ENCODE peak calls at places on chromosomes 1 and 21, in ten cellular contexts. B is fibroblast of the aortic adventitia, E is mesothelial cell of epicardium, V is sigmoid colon, G is psoas muscle, Y is epithelial cell of esophagus, H is vagina, X is fibroblast of mammary gland, U is IMR-90, C is HepG2. J is an unnamed sample.

GRCh38 chr21:36976228-36976627 is 9.8 kb upstream of the HLCS start:
- DNase-seq in E (no peak), X (no peak), Y (no peak), H (no peak), C (no peak), U (no peak), V (no peak), G (no peak), B (no peak), J (no peak)

GRCh38 chr1:44511769-44512168 is 106.7 kb downstream of the RNF220 start:
- DNase-seq in H (no peak), C (no peak), G (no peak), V (no peak), E (no peak), Y (peak), B (no peak), X (peak), U (no peak), J (no peak)

GRCh38 chr21:45580181-45580575 is 37.9 kb upstream of the SLC19A1 start:
- DNase-seq in H (no peak), E (no peak), Y (no peak), X (no peak), B (no peak), C (no peak), U (no peak), G (no peak), V (no peak), J (no peak)

GRCh38 chr1:76998582-76999189 is 131.4 kb downstream of the ST6GALNAC5 start:
- DNase-seq in E (no peak), Y (peak), C (no peak), B (peak), H (no peak), U (peak), X (peak), V (no peak), G (no peak), J (no peak)

GRCh38 chr1:165843304-165843703 is 15.9 kb downstream of the UCK2 start:
- DNase-seq in G (no peak), Y (peak), U (peak), V (no peak), C (no peak), H (no peak), E (no peak), B (peak), X (peak), J (no peak)

GRCh38 chr1:5497471-5497870 is 494.8 kb downstream of the NPHP4 start:
- DNase-seq in V (no peak), H (no peak), E (peak), U (no peak), B (no peak), C (no peak), G (no peak), X (no peak), Y (no peak), J (no peak)

GRCh38 chr1:213586609-213586972 is 401.2 kb upstream of the PROX1 start:
- DNase-seq in H (no peak), E (no peak), G (no peak), B (no peak), V (no peak), X (no peak), U (no peak), Y (no peak), C (peak), J (no peak)

GRCh38 chr1:65279092-65279448 is 30.3 kb upstream of the DNAJC6 start:
- DNase-seq in Y (no peak), U (no peak), E (no peak), C (no peak), G (no peak), H (no peak), B (no peak), X (no peak), V (no peak), J (no peak)

GRCh38 chr1:180282401-180282800 is 52.3 kb downstream of the LHX4 start:
- DNase-seq in G (no peak), C (no peak), Y (no peak), V (no peak), E (no peak), B (no peak), H (no peak), X (no peak), U (no peak), J (no peak)

GRCh38 chr1:155226188-155226909 is 17.9 kb downstream of the MTX1 start:
- DNase-seq in U (peak), V (peak), B (peak), Y (peak), X (peak), C (peak), H (no peak), E (no peak), G (peak), J (peak)

GRCh38 chr21:45248893-45249381 is 38.8 kb downstream of the POFUT2 start:
- DNase-seq in B (peak), V (peak), U (peak), G (no peak), E (no peak), H (no peak), X (peak), C (no peak), Y (no peak), J (no peak)

DNA sequence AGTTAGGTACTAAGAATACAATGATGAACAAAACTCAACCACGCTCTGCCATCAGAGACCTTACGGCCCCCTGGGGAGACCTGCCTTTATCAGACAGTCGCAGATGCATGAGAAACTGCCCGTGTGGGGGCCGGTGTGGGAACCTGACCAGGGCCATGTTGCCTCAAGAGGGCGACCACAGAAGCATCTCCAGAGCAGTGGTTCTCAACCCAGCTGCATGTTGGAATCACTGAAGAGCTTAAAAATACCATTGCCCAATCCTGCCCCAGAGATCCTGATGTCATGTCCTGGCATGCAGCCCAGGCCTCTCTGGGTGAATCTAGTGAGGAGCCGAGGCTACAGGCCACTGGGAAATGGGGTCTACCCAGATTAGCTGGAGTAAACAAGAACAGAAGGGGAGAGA is 108.7 kb downstream of the PRDM2 start:
- DNase-seq in G (peak), E (no peak), X (peak), C (no peak), U (peak), Y (peak), H (no peak), V (no peak), B (peak), J (no peak)
- TF ChIP-seq CTCF in G (no peak), E (no peak), X (no peak), C (no peak), U (peak), Y (no peak), H (no peak), V (no peak), B (no peak), J (no peak)

GRCh38 chr1:50878434-50878833 is 81.6 kb downstream of the FAF1 start:
- DNase-seq in C (no peak), Y (no peak), V (no peak), H (no peak), U (no peak), E (no peak), G (no peak), X (no peak), B (no peak), J (no peak)

GRCh38 chr1:50879137-50879536 is 80.9 kb downstream of the FAF1 start:
- DNase-seq in U (no peak), E (no peak), H (no peak), B (no peak), Y (no peak), G (no peak), V (no peak), C (no peak), X (no peak), J (no peak)

GRCh38 chr1:50873458-50874187 is 86.4 kb downstream of the FAF1 start:
- DNase-seq in U (peak), B (peak), G (peak), H (no peak), E (no peak), C (peak), V (no peak), X (peak), Y (peak), J (peak)
- TF ChIP-seq CTCF in U (peak), B (peak), G (peak), H (peak), E (peak), C (peak), V (peak), X (peak), Y (peak), J (peak)

GRCh38 chr21:41871302-41872030 is 7.7 kb downstream of the PRDM15 start:
- DNase-seq in V (no peak), X (no peak), H (no peak), C (no peak), Y (no peak), G (no peak), E (no peak), B (no peak), U (no peak), J (no peak)

GRCh38 chr21:41873426-41873825 is 5.7 kb downstream of the PRDM15 start:
- DNase-seq in B (no peak), E (no peak), V (no peak), X (no peak), H (no peak), Y (no peak), C (no peak), G (no peak), U (no peak), J (no peak)

GRCh38 chr21:41875086-41875485 is 4.1 kb downstream of the PRDM15 start:
- DNase-seq in E (no peak), H (no peak), G (no peak), C (no peak), Y (no peak), U (no peak), X (no peak), B (no peak), V (no peak), J (no peak)

GRCh38 chr21:41874611-41875010 is 4.5 kb downstream of the PRDM15 start:
- DNase-seq in U (no peak), C (no peak), X (no peak), E (no peak), B (no peak), V (no peak), H (no peak), G (no peak), Y (no peak), J (no peak)

GRCh38 chr21:41873005-41873404 is 6.1 kb downstream of the PRDM15 start:
- DNase-seq in B (no peak), E (no peak), U (no peak), H (no peak), Y (no peak), X (no peak), G (no peak), V (no peak), C (no peak), J (no peak)
- TF ChIP-seq CTCF in B (no peak), E (no peak), U (no peak), H (no peak), Y (no peak), X (no peak), G (no peak), V (no peak), C (no peak), J (no peak)

GRCh38 chr1:245825128-245825901 is 670.5 kb downstream of the KIF26B start:
- DNase-seq in H (no peak), B (peak), E (no peak), G (no peak), V (no peak), U (peak), X (peak), Y (no peak), C (no peak), J (no peak)
- TF ChIP-seq CTCF in H (no peak), B (peak), E (no peak), G (no peak), V (no peak), U (no peak), X (peak), Y (no peak), C (peak), J (no peak)

GRCh38 chr1:2552189-2552588 is 4.0 kb upstream of the TNFRSF14 start:
- DNase-seq in G (no peak), H (no peak), U (no peak), C (no peak), X (no peak), Y (no peak), B (no peak), E (no peak), V (no peak), J (no peak)
- TF ChIP-seq CTCF in G (no peak), H (no peak), U (no peak), C (no peak), X (no peak), Y (no peak), B (no peak), E (no peak), V (no peak), J (no peak)

DNA sequence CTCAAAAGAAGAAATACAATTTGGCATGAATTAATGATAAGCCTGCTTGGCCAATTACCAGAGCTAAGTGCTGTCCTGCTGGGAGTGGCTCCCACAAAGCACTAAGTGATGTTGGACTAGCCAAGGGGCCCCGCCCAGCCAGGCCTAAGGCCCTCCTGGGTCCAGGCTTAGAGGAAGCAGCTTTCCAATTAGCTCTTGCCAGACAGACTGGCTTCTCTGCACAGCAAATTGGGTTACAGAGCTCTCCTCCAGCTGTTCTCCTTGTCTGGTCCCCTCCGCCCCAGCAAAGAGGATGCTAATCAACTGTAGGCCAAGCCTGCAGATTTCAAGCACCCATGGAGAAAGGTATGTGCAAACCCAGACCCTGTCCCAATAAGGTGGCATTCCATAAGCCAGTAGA is 151.9 kb downstream of the DMRTA2 start:
- DNase-seq in G (no peak), X (no peak), C (no peak), E (no peak), Y (no peak), U (no peak), B (no peak), H (no peak), V (no peak), J (no peak)
- TF ChIP-seq CTCF in G (no peak), X (no peak), C (no peak), E (no peak), Y (no peak), U (no peak), B (no peak), H (no peak), V (no peak), J (no peak)

DNA sequence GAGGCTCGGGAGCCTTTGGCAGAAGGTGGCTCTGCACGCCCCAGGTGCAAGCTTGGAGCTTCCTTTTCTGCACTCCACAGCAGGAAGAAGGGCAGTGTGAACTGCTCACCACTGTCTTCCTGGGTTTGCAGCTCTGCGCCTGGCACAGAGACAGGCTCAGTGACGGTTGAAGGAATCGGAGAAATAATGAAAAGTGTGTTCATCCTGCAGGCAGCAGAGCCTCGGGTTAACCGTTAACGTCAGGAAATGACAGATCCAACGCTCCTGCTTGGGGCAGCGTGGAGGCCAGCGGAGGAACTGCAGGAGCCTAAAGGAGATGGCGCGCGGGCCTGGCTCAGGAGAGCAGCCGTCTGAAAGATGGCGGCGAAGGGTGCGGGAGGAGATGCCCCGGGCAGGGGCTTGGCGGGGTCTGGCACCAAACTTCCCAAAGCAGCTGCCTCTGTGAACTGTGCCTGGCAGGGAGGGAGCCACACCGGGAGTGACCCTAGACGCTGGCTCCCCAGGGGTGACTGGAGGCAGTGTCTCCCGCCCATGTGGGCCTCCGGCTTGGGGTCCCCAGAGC is 10.9 kb upstream of the SAMD11 start:
- DNase-seq in G (peak), C (peak), U (no peak), X (peak), E (no peak), B (no peak), V (no peak), H (no peak), Y (peak), J (peak)
- TF ChIP-seq CTCF in G (no peak), C (peak), U (no peak), X (peak), E (no peak), B (peak), V (no peak), H (no peak), Y (peak), J (no peak)

GRCh38 chr1:175434268-175434860 is 241.8 kb upstream of the KIAA0040 start:
- DNase-seq in U (no peak), C (no peak), H (no peak), Y (no peak), V (no peak), E (no peak), G (no peak), B (no peak), X (no peak), J (no peak)
- TF ChIP-seq CTCF in U (no peak), C (peak), H (no peak), Y (no peak), V (no peak), E (no peak), G (no peak), B (no peak), X (peak), J (peak)

GRCh38 chr1:162271972-162272371 is 104.7 kb downstream of the SPATA46 start:
- DNase-seq in X (no peak), E (no peak), H (no peak), U (no peak), B (no peak), V (no peak), C (no peak), G (no peak), Y (no peak), J (no peak)

GRCh38 chr1:162275622-162276175 is 101.0 kb downstream of the SPATA46 start:
- DNase-seq in X (no peak), C (no peak), V (no peak), B (no peak), H (no peak), E (no peak), G (no peak), U (no peak), Y (no peak), J (no peak)

GRCh38 chr1:162279099-162279498 is 97.6 kb downstream of the SPATA46 start:
- DNase-seq in B (no peak), C (no peak), U (no peak), E (no peak), X (no peak), Y (no peak), G (no peak), V (no peak), H (no peak), J (no peak)

GRCh38 chr1:162276493-162276892 is 100.2 kb downstream of the SPATA46 start:
- DNase-seq in X (peak), B (peak), G (no peak), E (no peak), Y (peak), H (no peak), V (no peak), C (peak), U (peak), J (peak)
- TF ChIP-seq CTCF in X (peak), B (peak), G (peak), E (no peak), Y (peak), H (no peak), V (peak), C (peak), U (peak), J (peak)

J was measured in Calu3.